ENCODE peak calls at places on chromosomes 3 and 15, in eight cellular contexts. One of them, this sample, is unnamed.

GRCh38 chr3:195015021-195015420 is 255.9 kb downstream of the XXYLT1 start:
- DNase-seq in astrocyte of the spinal cord: peak
- DNase-seq in KBM-7: peak
- DNase-seq in T-helper 1 cell: no peak
- DNase-seq in iPS-NIHi11: no peak
- DNase-seq in uterus: no peak
- DNase-seq in mesendoderm: no peak
- DNase-seq in GM20000: no peak
- DNase-seq in this sample: no peak

GRCh38 chr3:46461971-46462910 is 2.5 kb downstream of the LTF start:
- DNase-seq in mesendoderm: peak
- DNase-seq in iPS-NIHi11: peak
- DNase-seq in T-helper 1 cell: no peak
- DNase-seq in GM20000: no peak
- DNase-seq in KBM-7: no peak
- DNase-seq in uterus: no peak
- DNase-seq in astrocyte of the spinal cord: no peak
- DNase-seq in this sample: no peak

GRCh38 chr3:128504957-128505730 is 12.1 kb upstream of the GATA2 start:
- DNase-seq in GM20000: no peak
- DNase-seq in astrocyte of the spinal cord: no peak
- DNase-seq in KBM-7: no peak
- DNase-seq in mesendoderm: peak
- DNase-seq in T-helper 1 cell: no peak
- DNase-seq in iPS-NIHi11: no peak
- DNase-seq in uterus: no peak
- DNase-seq in this sample: no peak

GRCh38 chr3:171113716-171114115 is 87.2 kb upstream of the SLC2A2 start:
- DNase-seq in KBM-7: peak
- DNase-seq in astrocyte of the spinal cord: no peak
- DNase-seq in uterus: no peak
- DNase-seq in iPS-NIHi11: peak
- DNase-seq in T-helper 1 cell: no peak
- DNase-seq in mesendoderm: peak
- DNase-seq in GM20000: no peak
- DNase-seq in this sample: no peak

GRCh38 chr3:107172411-107172810 is 204.8 kb upstream of the CCDC54 start:
- DNase-seq in astrocyte of the spinal cord: no peak
- DNase-seq in iPS-NIHi11: no peak
- DNase-seq in mesendoderm: no peak
- DNase-seq in KBM-7: no peak
- DNase-seq in GM20000: no peak
- DNase-seq in T-helper 1 cell: no peak
- DNase-seq in uterus: no peak
- DNase-seq in this sample: no peak

GRCh38 chr3:14445773-14446172 is 43.4 kb downstream of the SLC6A6 start:
- DNase-seq in uterus: no peak
- DNase-seq in T-helper 1 cell: no peak
- DNase-seq in iPS-NIHi11: no peak
- DNase-seq in KBM-7: no peak
- DNase-seq in GM20000: no peak
- DNase-seq in astrocyte of the spinal cord: no peak
- DNase-seq in mesendoderm: no peak
- DNase-seq in this sample: no peak

GRCh38 chr3:119175869-119176756 is 2.7 kb downstream of the UPK1B start:
- DNase-seq in KBM-7: no peak
- DNase-seq in mesendoderm: no peak
- DNase-seq in T-helper 1 cell: no peak
- DNase-seq in GM20000: no peak
- DNase-seq in uterus: no peak
- DNase-seq in astrocyte of the spinal cord: peak
- DNase-seq in iPS-NIHi11: peak
- DNase-seq in this sample: peak

GRCh38 chr15:84871428-84871985 is 13.0 kb upstream of the SLC28A1 start:
- DNase-seq in KBM-7: no peak
- DNase-seq in T-helper 1 cell: no peak
- DNase-seq in GM20000: no peak
- DNase-seq in mesendoderm: no peak
- DNase-seq in astrocyte of the spinal cord: no peak
- DNase-seq in uterus: no peak
- DNase-seq in iPS-NIHi11: no peak
- DNase-seq in this sample: no peak

GRCh38 chr3:124057453-124057852 is 65.5 kb upstream of the ROPN1 start:
- DNase-seq in mesendoderm: no peak
- DNase-seq in T-helper 1 cell: no peak
- DNase-seq in KBM-7: no peak
- DNase-seq in iPS-NIHi11: no peak
- DNase-seq in uterus: peak
- DNase-seq in astrocyte of the spinal cord: no peak
- DNase-seq in GM20000: no peak
- DNase-seq in this sample: no peak

GRCh38 chr3:37143821-37144220 is 30.6 kb downstream of the LRRFIP2 start:
- DNase-seq in GM20000: no peak
- DNase-seq in astrocyte of the spinal cord: no peak
- DNase-seq in T-helper 1 cell: no peak
- DNase-seq in uterus: no peak
- DNase-seq in KBM-7: no peak
- DNase-seq in mesendoderm: no peak
- DNase-seq in iPS-NIHi11: no peak
- DNase-seq in this sample: no peak

GRCh38 chr3:4722103-4722502 is 229.0 kb downstream of the ITPR1 start:
- DNase-seq in astrocyte of the spinal cord: peak
- DNase-seq in uterus: no peak
- DNase-seq in T-helper 1 cell: no peak
- DNase-seq in mesendoderm: peak
- DNase-seq in iPS-NIHi11: peak
- DNase-seq in KBM-7: peak
- DNase-seq in GM20000: peak
- DNase-seq in this sample: peak

GRCh38 chr15:55357774-55358173 is 38.8 kb downstream of the PIGB start:
- DNase-seq in uterus: no peak
- DNase-seq in KBM-7: no peak
- DNase-seq in T-helper 1 cell: no peak
- DNase-seq in iPS-NIHi11: no peak
- DNase-seq in GM20000: no peak
- DNase-seq in mesendoderm: no peak
- DNase-seq in astrocyte of the spinal cord: no peak
- DNase-seq in this sample: no peak

GRCh38 chr3:178063475-178063874 is 472.8 kb upstream of the KCNMB2 start:
- DNase-seq in uterus: no peak
- DNase-seq in GM20000: no peak
- DNase-seq in iPS-NIHi11: no peak
- DNase-seq in mesendoderm: no peak
- DNase-seq in T-helper 1 cell: no peak
- DNase-seq in astrocyte of the spinal cord: peak
- DNase-seq in KBM-7: no peak
- DNase-seq in this sample: no peak

GRCh38 chr3:142907996-142908395 is 19.1 kb upstream of the PCOLCE2 start:
- DNase-seq in T-helper 1 cell: no peak
- DNase-seq in mesendoderm: no peak
- DNase-seq in iPS-NIHi11: no peak
- DNase-seq in astrocyte of the spinal cord: no peak
- DNase-seq in GM20000: no peak
- DNase-seq in KBM-7: no peak
- DNase-seq in uterus: no peak
- DNase-seq in this sample: no peak

GRCh38 chr3:46665763-46666470 is 27.6 kb downstream of the ALS2CL start:
- DNase-seq in iPS-NIHi11: peak
- DNase-seq in T-helper 1 cell: no peak
- DNase-seq in astrocyte of the spinal cord: no peak
- DNase-seq in KBM-7: no peak
- DNase-seq in GM20000: peak
- DNase-seq in uterus: no peak
- DNase-seq in mesendoderm: no peak
- DNase-seq in this sample: peak

GRCh38 chr15:72239652-72240051 is 8.7 kb upstream of the PKM start:
- DNase-seq in T-helper 1 cell: no peak
- DNase-seq in mesendoderm: no peak
- DNase-seq in uterus: no peak
- DNase-seq in astrocyte of the spinal cord: no peak
- DNase-seq in iPS-NIHi11: no peak
- DNase-seq in GM20000: no peak
- DNase-seq in KBM-7: no peak
- DNase-seq in this sample: no peak

GRCh38 chr3:50516048-50516871 is 12.8 kb upstream of the CACNA2D2 start:
- DNase-seq in uterus: peak
- DNase-seq in mesendoderm: peak
- DNase-seq in KBM-7: no peak
- DNase-seq in GM20000: no peak
- DNase-seq in T-helper 1 cell: no peak
- DNase-seq in iPS-NIHi11: peak
- DNase-seq in astrocyte of the spinal cord: peak
- DNase-seq in this sample: no peak

GRCh38 chr15:67808821-67809220 is 16.5 kb upstream of the SKOR1 start:
- DNase-seq in GM20000: no peak
- DNase-seq in KBM-7: no peak
- DNase-seq in uterus: peak
- DNase-seq in iPS-NIHi11: no peak
- DNase-seq in astrocyte of the spinal cord: no peak
- DNase-seq in mesendoderm: no peak
- DNase-seq in T-helper 1 cell: no peak
- DNase-seq in this sample: no peak

GRCh38 chr3:126480251-126480650 is 4.6 kb upstream of the ZXDC start:
- DNase-seq in GM20000: no peak
- DNase-seq in T-helper 1 cell: no peak
- DNase-seq in iPS-NIHi11: no peak
- DNase-seq in mesendoderm: no peak
- DNase-seq in uterus: no peak
- DNase-seq in KBM-7: no peak
- DNase-seq in astrocyte of the spinal cord: no peak
- DNase-seq in this sample: no peak

GRCh38 chr3:141485578-141486415 is 1.0 kb upstream of the RASA2 start:
- DNase-seq in KBM-7: peak
- DNase-seq in mesendoderm: peak
- DNase-seq in iPS-NIHi11: peak
- DNase-seq in T-helper 1 cell: no peak
- DNase-seq in GM20000: no peak
- DNase-seq in astrocyte of the spinal cord: peak
- DNase-seq in uterus: no peak
- DNase-seq in this sample: no peak

GRCh38 chr3:13325092-13325491 is 95.0 kb downstream of the NUP210 start:
- DNase-seq in GM20000: no peak
- DNase-seq in astrocyte of the spinal cord: no peak
- DNase-seq in T-helper 1 cell: no peak
- DNase-seq in iPS-NIHi11: no peak
- DNase-seq in KBM-7: no peak
- DNase-seq in mesendoderm: no peak
- DNase-seq in uterus: no peak
- DNase-seq in this sample: no peak

GRCh38 chr3:194043516-194043915 is 92.4 kb upstream of the HES1 start:
- DNase-seq in mesendoderm: peak
- DNase-seq in uterus: no peak
- DNase-seq in KBM-7: no peak
- DNase-seq in astrocyte of the spinal cord: peak
- DNase-seq in iPS-NIHi11: no peak
- DNase-seq in T-helper 1 cell: no peak
- DNase-seq in GM20000: no peak
- DNase-seq in this sample: no peak

GRCh38 chr3:114157321-114157720 is 21.5 kb downstream of the DRD3 start:
- DNase-seq in T-helper 1 cell: no peak
- DNase-seq in GM20000: no peak
- DNase-seq in astrocyte of the spinal cord: no peak
- DNase-seq in iPS-NIHi11: no peak
- DNase-seq in uterus: no peak
- DNase-seq in KBM-7: no peak
- DNase-seq in mesendoderm: no peak
- DNase-seq in this sample: no peak

GRCh38 chr3:122640437-122640999 is 40.1 kb upstream of the PARP14 start:
- DNase-seq in T-helper 1 cell: no peak
- DNase-seq in GM20000: no peak
- DNase-seq in uterus: no peak
- DNase-seq in KBM-7: no peak
- DNase-seq in mesendoderm: no peak
- DNase-seq in iPS-NIHi11: no peak
- DNase-seq in astrocyte of the spinal cord: no peak
- DNase-seq in this sample: no peak

GRCh38 chr3:69553888-69554287 is 168.0 kb upstream of the FRMD4B start:
- DNase-seq in T-helper 1 cell: no peak
- DNase-seq in iPS-NIHi11: no peak
- DNase-seq in mesendoderm: no peak
- DNase-seq in KBM-7: no peak
- DNase-seq in GM20000: no peak
- DNase-seq in astrocyte of the spinal cord: no peak
- DNase-seq in uterus: no peak
- DNase-seq in this sample: no peak

GRCh38 chr3:46700772-46701171 is 420 bp upstream of the TMIE start:
- DNase-seq in astrocyte of the spinal cord: no peak
- DNase-seq in mesendoderm: no peak
- DNase-seq in GM20000: no peak
- DNase-seq in uterus: peak
- DNase-seq in KBM-7: no peak
- DNase-seq in T-helper 1 cell: no peak
- DNase-seq in iPS-NIHi11: peak
- DNase-seq in this sample: no peak

GRCh38 chr3:151866711-151867410 is 6.6 kb upstream of the SUCNR1 start:
- DNase-seq in GM20000: no peak
- DNase-seq in KBM-7: no peak
- DNase-seq in astrocyte of the spinal cord: peak
- DNase-seq in iPS-NIHi11: no peak
- DNase-seq in T-helper 1 cell: no peak
- DNase-seq in uterus: no peak
- DNase-seq in mesendoderm: no peak
- DNase-seq in this sample: no peak

GRCh38 chr15:82538961-82539689 is 1.1 kb downstream of the RPS17 start:
- DNase-seq in astrocyte of the spinal cord: peak
- DNase-seq in KBM-7: peak
- DNase-seq in T-helper 1 cell: no peak
- DNase-seq in mesendoderm: peak
- DNase-seq in iPS-NIHi11: no peak
- DNase-seq in GM20000: no peak
- DNase-seq in uterus: no peak
- DNase-seq in this sample: no peak

GRCh38 chr3:114092151-114093000 is 35.8 kb downstream of the QTRT2 start:
- DNase-seq in GM20000: no peak
- DNase-seq in KBM-7: peak
- DNase-seq in uterus: peak
- DNase-seq in iPS-NIHi11: no peak
- DNase-seq in astrocyte of the spinal cord: peak
- DNase-seq in mesendoderm: no peak
- DNase-seq in T-helper 1 cell: no peak
- DNase-seq in this sample: no peak